ENCODE peak calls at places on chromosomes 16 and 17, in seven cellular contexts. N is sigmoid colon; Z is lung; P is CD4-positive, CD25-positive, alpha-beta regulatory T cell; S is cardiac muscle cell; C is upper lobe of left lung; O is hepatocyte. Y is an unnamed sample.

GRCh38 chr17:2734939-2735338 is 14.5 kb downstream of the CCDC92B start:
- DNase-seq in C (no peak), Z (no peak), S (no peak), P (no peak), N (no peak), O (no peak), Y (no peak)

GRCh38 chr17:29784661-29785060 is 145.4 kb downstream of the SSH2 start:
- DNase-seq in C (no peak), N (no peak), O (no peak), P (no peak), S (no peak), Z (no peak), Y (peak; percentile 45)

GRCh38 chr16:19265531-19265930 is 20.0 kb upstream of the CLEC19A start:
- DNase-seq in N (no peak), P (no peak), Z (no peak), O (no peak), C (no peak), S (no peak), Y (no peak)

GRCh38 chr16:79639576-79640311 is 39.2 kb upstream of the MAF start:
- DNase-seq in P (peak; percentile 81), Z (no peak), C (no peak), S (no peak), O (peak; percentile 68), N (no peak), Y (no peak)

GRCh38 chr17:19943026-19943425 is 34.6 kb downstream of the AKAP10 start:
- DNase-seq in C (no peak), S (no peak), O (no peak), P (no peak), Z (no peak), N (no peak), Y (no peak)

GRCh38 chr17:50498021-50498874 is 10.0 kb upstream of the MYCBPAP start:
- DNase-seq in S (no peak), C (peak; percentile 57), P (no peak), Z (no peak), O (no peak), N (no peak), Y (no peak)

GRCh38 chr16:66936889-66937554 is 1.7 kb downstream of the CES2 start:
- DNase-seq in Z (no peak), O (no peak), P (no peak), C (no peak), N (no peak), S (no peak), Y (no peak)

GRCh38 chr17:57294629-57295501 is 38.5 kb downstream of the MSI2 start:
- DNase-seq in N (no peak), S (no peak), C (no peak), Z (no peak), O (no peak), P (peak; percentile 75), Y (no peak)

GRCh38 chr17:21573961-21574610 is 118.2 kb upstream of the KCNJ18 start:
- DNase-seq in N (peak; percentile 85), Z (no peak), C (no peak), O (no peak), S (no peak), P (peak; percentile 20), Y (peak; percentile 93)

GRCh38 chr16:8845699-8846298 is 23.0 kb downstream of the CARHSP1 start:
- DNase-seq in S (no peak), P (no peak), O (no peak), Z (no peak), N (no peak), C (no peak), Y (no peak)

GRCh38 chr17:81277421-81277820 is 17.7 kb downstream of the SLC38A10 start:
- DNase-seq in P (no peak), O (peak; percentile 32), N (peak; percentile 82), Z (peak; percentile 48), S (no peak), C (peak; percentile 61), Y (no peak)

GRCh38 chr17:78796134-78796900 is 14.2 kb upstream of the CYTH1 start:
- DNase-seq in Z (no peak), N (no peak), O (no peak), C (no peak), S (no peak), P (no peak), Y (no peak)

GRCh38 chr17:17724991-17725852 is 44.0 kb downstream of the RAI1 start:
- DNase-seq in O (no peak), P (no peak), Z (no peak), S (peak; percentile 57), N (no peak), C (no peak), Y (no peak)

GRCh38 chr17:27577124-27577761 is 53.7 kb upstream of the LGALS9 start:
- DNase-seq in O (peak; percentile 68), Z (no peak), S (peak; percentile 66), N (no peak), P (peak; percentile 29), C (peak; percentile 53), Y (peak; percentile 82)

GRCh38 chr16:31064882-31065461 is 9.1 kb downstream of the ZNF668 start:
- DNase-seq in P (no peak), C (no peak), O (peak; percentile 62), S (no peak), N (peak; percentile 87), Z (peak; percentile 37), Y (peak; percentile 99)

GRCh38 chr17:80999224-81000088 is 7.8 kb downstream of the CHMP6 start:
- DNase-seq in Z (no peak), O (no peak), N (no peak), C (no peak), S (no peak), P (no peak), Y (no peak)

GRCh38 chr16:22977294-22977697 is 163.3 kb downstream of the HS3ST2 start:
- DNase-seq in O (no peak), N (no peak), C (no peak), S (peak; percentile 4), Z (no peak), P (no peak), Y (peak; percentile 38)

GRCh38 chr17:74089869-74090464 is 113.5 kb upstream of the RPL38 start:
- DNase-seq in S (peak; percentile 53), O (peak; percentile 55), P (peak; percentile 67), N (no peak), Z (peak; percentile 42), C (peak; percentile 37), Y (peak; percentile 56)

GRCh38 chr17:39196191-39196819 is 1.2 kb downstream of the CACNB1 start:
- DNase-seq in Z (no peak), O (no peak), N (no peak), P (no peak), S (no peak), C (no peak), Y (peak; percentile 47)

GRCh38 chr16:58848662-58849002 is 114.5 kb upstream of the GOT2 start:
- DNase-seq in O (no peak), P (no peak), N (no peak), C (no peak), S (no peak), Z (no peak), Y (no peak)

GRCh38 chr17:31393749-31394146 is 2.3 kb downstream of the RAB11FIP4 start:
- DNase-seq in C (peak; percentile 12), S (no peak), P (no peak), O (no peak), Z (no peak), N (no peak), Y (no peak)

GRCh38 chr17:76623271-76624146 is 20.0 kb downstream of the ST6GALNAC1 start:
- DNase-seq in N (peak; percentile 87), S (peak; percentile 68), P (peak; percentile 74), C (peak; percentile 83), Z (peak; percentile 78), O (peak; percentile 81), Y (peak; percentile 82)

GRCh38 chr16:70778901-70779309 is 22.1 kb downstream of the VAC14 start:
- DNase-seq in C (no peak), S (peak; percentile 77), P (no peak), N (peak; percentile 85), O (peak; percentile 88), Z (peak; percentile 40), Y (peak; percentile 90)

GRCh38 chr17:67215991-67216421 is 29.0 kb downstream of the HELZ start:
- DNase-seq in O (no peak), Z (no peak), C (no peak), N (no peak), S (no peak), P (no peak), Y (no peak)

GRCh38 chr16:56793504-56793903 is 63.6 kb downstream of the NUP93 start:
- DNase-seq in S (peak; percentile 20), Z (no peak), C (no peak), N (no peak), P (peak; percentile 32), O (peak; percentile 25), Y (peak; percentile 52)

DNA sequence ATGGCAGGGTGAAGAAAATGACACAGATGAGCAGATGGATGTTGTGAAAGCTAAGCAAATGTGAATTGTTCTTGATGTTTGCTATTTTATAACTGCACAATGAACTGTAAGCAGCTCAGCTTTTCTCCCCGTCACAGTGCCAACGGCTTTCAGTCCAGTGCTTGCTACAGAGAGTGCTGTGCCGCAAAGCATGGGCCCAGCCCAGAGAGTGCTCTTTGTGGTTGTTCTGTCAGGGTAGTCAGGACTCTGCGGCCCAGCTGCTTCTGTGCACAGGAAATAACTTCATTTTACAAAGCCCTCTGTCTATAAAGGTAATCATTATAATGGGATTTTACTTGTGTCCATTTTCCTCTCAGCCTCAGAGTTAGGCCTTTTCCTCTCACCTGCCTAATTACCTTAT is 39.1 kb downstream of the CDRT15 start:
- DNase-seq in P (peak; percentile 91), N (no peak), S (no peak), Z (no peak), C (peak; percentile 52), O (no peak), Y (no peak)
- H3K4me1 ChIP-seq in P (peaks cover 88% of the 10 kb centered on the region), N (no peaks in the 10 kb centered on the region), S (peaks cover 41% of the 10 kb centered on the region), Z (peaks cover 7% of the 10 kb centered on the region), C (peaks cover 44% of the 10 kb centered on the region), O (peaks cover 29% of the 10 kb centered on the region), Y (peaks cover 7% of the 10 kb centered on the region)

GRCh38 chr17:44942456-44942855 is 5.1 kb downstream of the KIF18B start:
- DNase-seq in O (no peak), P (no peak), C (no peak), N (no peak), Z (no peak), S (no peak), Y (no peak)
- H3K27ac ChIP-seq in O (no peak overlapping the region), P (peak overlapping the region; percentile 44), C (no peak overlapping the region), N (no peak overlapping the region), Z (no peak overlapping the region), S (no peak overlapping the region), Y (no peak overlapping the region)

DNA sequence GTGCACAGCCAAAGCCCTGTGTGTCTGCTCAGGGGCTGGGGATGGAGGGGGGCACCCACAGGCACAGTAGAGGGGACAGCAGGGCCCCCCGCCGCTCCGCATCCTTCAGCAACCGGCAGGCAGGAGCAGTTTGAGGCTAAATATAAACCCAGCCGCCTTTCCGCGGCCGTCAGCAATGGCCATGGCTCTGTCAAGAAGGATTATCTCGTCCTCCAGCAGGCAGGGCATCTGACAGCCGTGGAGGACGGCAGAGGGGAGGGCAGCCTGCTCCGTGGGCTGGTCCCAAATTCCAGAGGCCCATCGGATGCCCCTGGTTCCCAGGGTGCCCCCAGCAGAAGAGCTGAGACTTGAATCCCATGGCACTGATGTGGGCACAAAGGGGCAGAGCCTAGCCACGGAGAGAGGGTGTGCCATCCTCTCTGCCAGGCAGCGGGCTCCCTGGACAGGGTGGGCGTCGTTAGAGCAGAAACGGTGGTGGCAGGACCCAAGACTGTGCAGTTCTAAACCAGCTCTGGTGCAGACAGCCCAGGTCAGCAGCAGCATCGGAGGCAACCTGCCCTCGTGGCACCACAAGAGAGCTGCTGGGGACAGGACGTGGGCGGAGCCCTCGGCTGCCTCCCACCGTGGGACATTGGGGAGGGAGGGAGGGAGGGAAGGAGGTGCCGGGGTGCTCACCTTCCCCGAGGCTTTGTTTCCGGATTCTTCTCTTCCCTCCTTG is 198.8 kb upstream of the CIBAR2 start:
- DNase-seq in N (no peak), O (no peak), P (peak; percentile 82), S (peak; percentile 68), Z (no peak), C (no peak), Y (no peak)
- H3K4me1 ChIP-seq in N (peaks cover 66% of the 10 kb centered on the region), O (peaks cover 61% of the 10 kb centered on the region), P (peaks cover 61% of the 10 kb centered on the region), S (peaks cover 81% of the 10 kb centered on the region), Z (peaks cover 17% of the 10 kb centered on the region), C (peaks cover 43% of the 10 kb centered on the region), Y (peaks cover 6% of the 10 kb centered on the region)

GRCh38 chr16:787978-788398 is at the start of gene RPUSD1:
- DNase-seq in O (no peak), C (no peak), Z (no peak), S (no peak), N (no peak), P (no peak), Y (no peak)
- H3K27ac ChIP-seq in O (peak within 1 kb of the TSS; percentile 65), C (peak within 1 kb of the TSS; percentile 76), Z (no peak within 1 kb of the TSS), S (peak within 1 kb of the TSS; percentile 57), N (peak within 1 kb of the TSS; percentile 77), P (peak within 1 kb of the TSS; percentile 33), Y (no peak within 1 kb of the TSS)

Y was measured in GM23248.